ENCODE peak calls at places on chromosomes 11 and 22, in four cellular contexts. One of them, this sample, is unnamed.

GRCh38 chr11:119166368-119167076 is 2.0 kb upstream of the NLRX1 start:
- DNase-seq in stimulated activated naive CD4-positive, alpha-beta T cell: no peak
- DNase-seq in stimulated activated CD8-positive, alpha-beta memory T cell treated with anti-CD3 and anti-CD28 coated beads, Interleukin-15, amount 100 ng/mL, for 48 hours: no peak
- DNase-seq in activated T-cell treated with anti-CD3 and anti-CD28 coated beads, Interleukin-2, amount 50 U/mL, for 72 hours: no peak
- DNase-seq in this sample: no peak

GRCh38 chr11:1082728-1083620 is 8.3 kb downstream of the MUC2 start:
- DNase-seq in stimulated activated naive CD4-positive, alpha-beta T cell: no peak
- DNase-seq in stimulated activated CD8-positive, alpha-beta memory T cell treated with anti-CD3 and anti-CD28 coated beads, Interleukin-15, amount 100 ng/mL, for 48 hours: no peak
- DNase-seq in activated T-cell treated with anti-CD3 and anti-CD28 coated beads, Interleukin-2, amount 50 U/mL, for 72 hours: no peak
- DNase-seq in this sample: no peak

GRCh38 chr11:68828957-68829356 is 12.8 kb downstream of the CPT1A start:
- DNase-seq in stimulated activated CD8-positive, alpha-beta memory T cell treated with anti-CD3 and anti-CD28 coated beads, Interleukin-15, amount 100 ng/mL, for 48 hours: no peak
- DNase-seq in stimulated activated naive CD4-positive, alpha-beta T cell: no peak
- DNase-seq in activated T-cell treated with anti-CD3 and anti-CD28 coated beads, Interleukin-2, amount 50 U/mL, for 72 hours: no peak
- DNase-seq in this sample: no peak

GRCh38 chr11:120517390-120518315 is 6.1 kb downstream of the GRIK4 start:
- DNase-seq in activated T-cell treated with anti-CD3 and anti-CD28 coated beads, Interleukin-2, amount 50 U/mL, for 72 hours: no peak
- DNase-seq in stimulated activated naive CD4-positive, alpha-beta T cell: no peak
- DNase-seq in stimulated activated CD8-positive, alpha-beta memory T cell treated with anti-CD3 and anti-CD28 coated beads, Interleukin-15, amount 100 ng/mL, for 48 hours: no peak
- DNase-seq in this sample: no peak

GRCh38 chr22:37193629-37194191 is 5.7 kb upstream of the C1QTNF6 start:
- DNase-seq in stimulated activated naive CD4-positive, alpha-beta T cell: peak
- DNase-seq in stimulated activated CD8-positive, alpha-beta memory T cell treated with anti-CD3 and anti-CD28 coated beads, Interleukin-15, amount 100 ng/mL, for 48 hours: no peak
- DNase-seq in activated T-cell treated with anti-CD3 and anti-CD28 coated beads, Interleukin-2, amount 50 U/mL, for 72 hours: peak
- DNase-seq in this sample: no peak

GRCh38 chr11:76783901-76784813 is 1.0 kb downstream of the TSKU start:
- DNase-seq in stimulated activated CD8-positive, alpha-beta memory T cell treated with anti-CD3 and anti-CD28 coated beads, Interleukin-15, amount 100 ng/mL, for 48 hours: no peak
- DNase-seq in stimulated activated naive CD4-positive, alpha-beta T cell: no peak
- DNase-seq in activated T-cell treated with anti-CD3 and anti-CD28 coated beads, Interleukin-2, amount 50 U/mL, for 72 hours: peak
- DNase-seq in this sample: no peak

GRCh38 chr11:46299425-46300067 is 22.1 kb downstream of the CREB3L1 start:
- DNase-seq in activated T-cell treated with anti-CD3 and anti-CD28 coated beads, Interleukin-2, amount 50 U/mL, for 72 hours: no peak
- DNase-seq in stimulated activated CD8-positive, alpha-beta memory T cell treated with anti-CD3 and anti-CD28 coated beads, Interleukin-15, amount 100 ng/mL, for 48 hours: no peak
- DNase-seq in stimulated activated naive CD4-positive, alpha-beta T cell: no peak
- DNase-seq in this sample: no peak

GRCh38 chr11:61914471-61915171 is 2.7 kb downstream of the RAB3IL1 start:
- DNase-seq in stimulated activated CD8-positive, alpha-beta memory T cell treated with anti-CD3 and anti-CD28 coated beads, Interleukin-15, amount 100 ng/mL, for 48 hours: no peak
- DNase-seq in activated T-cell treated with anti-CD3 and anti-CD28 coated beads, Interleukin-2, amount 50 U/mL, for 72 hours: no peak
- DNase-seq in stimulated activated naive CD4-positive, alpha-beta T cell: no peak
- DNase-seq in this sample: no peak

GRCh38 chr22:35838849-35839646 is 121.4 kb downstream of the APOL5 start:
- DNase-seq in activated T-cell treated with anti-CD3 and anti-CD28 coated beads, Interleukin-2, amount 50 U/mL, for 72 hours: no peak
- DNase-seq in stimulated activated CD8-positive, alpha-beta memory T cell treated with anti-CD3 and anti-CD28 coated beads, Interleukin-15, amount 100 ng/mL, for 48 hours: no peak
- DNase-seq in stimulated activated naive CD4-positive, alpha-beta T cell: no peak
- DNase-seq in this sample: no peak

GRCh38 chr11:125179895-125180294 is 15.3 kb downstream of the PKNOX2 start:
- DNase-seq in stimulated activated CD8-positive, alpha-beta memory T cell treated with anti-CD3 and anti-CD28 coated beads, Interleukin-15, amount 100 ng/mL, for 48 hours: no peak
- DNase-seq in stimulated activated naive CD4-positive, alpha-beta T cell: no peak
- DNase-seq in activated T-cell treated with anti-CD3 and anti-CD28 coated beads, Interleukin-2, amount 50 U/mL, for 72 hours: no peak
- DNase-seq in this sample: no peak

GRCh38 chr11:10026514-10026913 is 267.5 kb downstream of the SBF2 start:
- DNase-seq in activated T-cell treated with anti-CD3 and anti-CD28 coated beads, Interleukin-2, amount 50 U/mL, for 72 hours: no peak
- DNase-seq in stimulated activated naive CD4-positive, alpha-beta T cell: no peak
- DNase-seq in stimulated activated CD8-positive, alpha-beta memory T cell treated with anti-CD3 and anti-CD28 coated beads, Interleukin-15, amount 100 ng/mL, for 48 hours: no peak
- DNase-seq in this sample: no peak

GRCh38 chr11:78476066-78476465 is 58.4 kb upstream of the GAB2 start:
- DNase-seq in activated T-cell treated with anti-CD3 and anti-CD28 coated beads, Interleukin-2, amount 50 U/mL, for 72 hours: no peak
- DNase-seq in stimulated activated CD8-positive, alpha-beta memory T cell treated with anti-CD3 and anti-CD28 coated beads, Interleukin-15, amount 100 ng/mL, for 48 hours: no peak
- DNase-seq in stimulated activated naive CD4-positive, alpha-beta T cell: no peak
- DNase-seq in this sample: no peak

GRCh38 chr11:14812776-14813175 is 79.3 kb downstream of the CYP2R1 start:
- DNase-seq in stimulated activated CD8-positive, alpha-beta memory T cell treated with anti-CD3 and anti-CD28 coated beads, Interleukin-15, amount 100 ng/mL, for 48 hours: no peak
- DNase-seq in activated T-cell treated with anti-CD3 and anti-CD28 coated beads, Interleukin-2, amount 50 U/mL, for 72 hours: no peak
- DNase-seq in stimulated activated naive CD4-positive, alpha-beta T cell: no peak
- DNase-seq in this sample: no peak

GRCh38 chr11:65454696-65455456 is 32.3 kb downstream of the NEAT1 start:
- DNase-seq in stimulated activated naive CD4-positive, alpha-beta T cell: peak
- DNase-seq in activated T-cell treated with anti-CD3 and anti-CD28 coated beads, Interleukin-2, amount 50 U/mL, for 72 hours: peak
- DNase-seq in stimulated activated CD8-positive, alpha-beta memory T cell treated with anti-CD3 and anti-CD28 coated beads, Interleukin-15, amount 100 ng/mL, for 48 hours: peak
- DNase-seq in this sample: peak

GRCh38 chr11:104275992-104276391 is 112.0 kb upstream of the PDGFD start:
- DNase-seq in stimulated activated CD8-positive, alpha-beta memory T cell treated with anti-CD3 and anti-CD28 coated beads, Interleukin-15, amount 100 ng/mL, for 48 hours: no peak
- DNase-seq in activated T-cell treated with anti-CD3 and anti-CD28 coated beads, Interleukin-2, amount 50 U/mL, for 72 hours: no peak
- DNase-seq in stimulated activated naive CD4-positive, alpha-beta T cell: no peak
- DNase-seq in this sample: no peak

GRCh38 chr11:14012836-14013235 is 50.3 kb downstream of the SPON1 start:
- DNase-seq in activated T-cell treated with anti-CD3 and anti-CD28 coated beads, Interleukin-2, amount 50 U/mL, for 72 hours: no peak
- DNase-seq in stimulated activated CD8-positive, alpha-beta memory T cell treated with anti-CD3 and anti-CD28 coated beads, Interleukin-15, amount 100 ng/mL, for 48 hours: no peak
- DNase-seq in stimulated activated naive CD4-positive, alpha-beta T cell: no peak
- DNase-seq in this sample: no peak

GRCh38 chr11:104830080-104830479 is 68.2 kb downstream of the CASP12 start:
- DNase-seq in stimulated activated CD8-positive, alpha-beta memory T cell treated with anti-CD3 and anti-CD28 coated beads, Interleukin-15, amount 100 ng/mL, for 48 hours: no peak
- DNase-seq in activated T-cell treated with anti-CD3 and anti-CD28 coated beads, Interleukin-2, amount 50 U/mL, for 72 hours: no peak
- DNase-seq in stimulated activated naive CD4-positive, alpha-beta T cell: no peak
- DNase-seq in this sample: no peak